ENCODE peak calls at places on chromosomes 6 and 20, in four cellular contexts. K is hepatocyte, C is mammary epithelial cell, E is H1. I is an unnamed sample.
A peak's percentile ranks its signal among the peaks of the same experiment; 100 is the strongest.

GRCh38 chr20:1979116-1979778 is 14.6 kb downstream of the PDYN start:
- DNase-seq in K (no peak), C (no peak), E (no peak), I (no peak)

GRCh38 chr6:69673298-69673697 is 123.5 kb downstream of the LMBRD1 start:
- DNase-seq in K (peak; percentile 21), C (no peak), E (no peak), I (no peak)

GRCh38 chr6:90940812-90941481 is 354.1 kb upstream of the MAP3K7 start:
- DNase-seq in K (peak; percentile 65), C (peak; percentile 67), E (no peak), I (peak; percentile 42)

GRCh38 chr6:87700729-87701675 is 1.0 kb downstream of the AKIRIN2 start:
- DNase-seq in K (peak; percentile 71), C (peak; percentile 79), E (no peak), I (peak; percentile 43)

GRCh38 chr20:19947611-19948264 is 69.4 kb upstream of the NAA20 start:
- DNase-seq in K (peak; percentile 44), C (peak; percentile 33), E (no peak), I (no peak)

GRCh38 chr6:89566011-89566775 is 72.4 kb downstream of the LYRM2 start:
- DNase-seq in K (no peak), C (no peak), E (no peak), I (no peak)

GRCh38 chr6:105087571-105088211 is 92.1 kb downstream of the POPDC3 start:
- DNase-seq in K (peak; percentile 76), C (peak; percentile 35), E (no peak), I (peak; percentile 75)

GRCh38 chr6:156791261-156791850 is 14.2 kb downstream of the ARID1B start:
- DNase-seq in K (peak; percentile 59), C (peak; percentile 67), E (no peak), I (no peak)

GRCh38 chr6:13517116-13517515 is 29.7 kb upstream of the GFOD1 start:
- DNase-seq in K (no peak), C (peak; percentile 44), E (no peak), I (peak; percentile 97)

GRCh38 chr20:63495771-63496403 is 3.0 kb downstream of the EEF1A2 start:
- DNase-seq in K (peak; percentile 84), C (peak; percentile 35), E (no peak), I (no peak)

GRCh38 chr20:56373942-56374341 is 15.2 kb downstream of the FAM210B start:
- DNase-seq in K (peak; percentile 62), C (peak; percentile 94), E (no peak), I (peak; percentile 71)

GRCh38 chr6:47097092-47097945 is 55.2 kb upstream of the ADGRF1 start:
- DNase-seq in K (peak; percentile 87), C (peak; percentile 81), E (no peak), I (peak; percentile 74)

GRCh38 chr6:27720607-27721580 is 191.3 kb downstream of the OR2B2 start:
- DNase-seq in K (peak; percentile 18), C (peak; percentile 73), E (peak; percentile 84), I (peak; percentile 57)

DNA sequence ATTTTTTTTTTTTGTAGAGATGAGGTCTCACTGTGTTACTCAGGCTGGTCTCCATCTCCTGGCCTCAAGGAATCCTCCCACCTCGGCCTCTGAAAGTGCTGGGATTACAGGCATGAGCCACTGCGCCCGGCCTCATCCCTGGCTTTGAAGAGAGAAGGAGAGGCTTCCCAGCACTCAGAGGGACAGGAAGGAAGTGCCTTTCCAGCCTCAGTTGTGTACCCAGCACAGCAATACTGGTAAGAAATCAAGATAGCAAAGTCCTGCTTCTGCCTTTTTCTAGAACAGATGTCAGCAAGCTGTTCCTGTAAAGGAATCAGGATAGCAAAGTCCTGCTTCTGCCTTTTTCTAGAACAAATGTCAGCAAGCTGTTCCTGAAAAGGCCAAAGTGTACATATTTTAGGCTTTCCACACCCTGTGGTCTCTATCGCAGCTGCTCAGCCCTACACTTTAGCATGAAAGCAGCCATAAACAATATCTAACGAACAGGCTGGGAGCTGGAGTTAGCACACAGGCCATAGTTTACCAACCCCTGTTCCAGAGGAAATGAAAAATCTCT is 6.3 kb upstream of the PLTP start:
- DNase-seq in K (peak; percentile 51), C (no peak), E (no peak), I (no peak)
- H2AFZ ChIP-seq in K (no peak overlapping the region), C (no peak overlapping the region), E (no peak overlapping the region), I (no peak overlapping the region)

GRCh38 chr6:158041370-158041769 is 59.7 kb downstream of the SYNJ2 start:
- DNase-seq in K (no peak), C (peak; percentile 59), E (no peak), I (no peak)

GRCh38 chr6:158040804-158041347 is 59.2 kb downstream of the SYNJ2 start:
- DNase-seq in K (peak; percentile 5), C (no peak), E (no peak), I (no peak)

GRCh38 chr6:158043008-158043407 is 61.3 kb downstream of the SYNJ2 start:
- DNase-seq in K (no peak), C (no peak), E (no peak), I (no peak)

GRCh38 chr6:158041788-158042187 is 60.1 kb downstream of the SYNJ2 start:
- DNase-seq in K (no peak), C (no peak), E (no peak), I (no peak)

GRCh38 chr6:158042245-158042798 is 60.7 kb downstream of the SYNJ2 start:
- DNase-seq in K (peak; percentile 84), C (peak; percentile 82), E (no peak), I (peak; percentile 71)
- H3K27ac ChIP-seq in K (peak overlapping the region; percentile 93), C (peak overlapping the region; percentile 41), E (no peak overlapping the region), I (peak overlapping the region; percentile 90)

GRCh38 chr20:46512943-46513844 is at the start of gene ZNF334:
- DNase-seq in K (peak; percentile 90), C (peak; percentile 9), E (peak; percentile 62), I (no peak)
- TF ChIP-seq EZH2 in K (no peak), C (no peak), E (no peak), I (no peak)

GRCh38 chr20:10113746-10114145 is 79.0 kb downstream of the ANKEF1 start:
- DNase-seq in K (no peak), C (peak; percentile 54), E (no peak), I (no peak)
- H2AFZ ChIP-seq in K (no peak overlapping the region), C (no peak overlapping the region), E (no peak overlapping the region), I (no peak overlapping the region)

DNA sequence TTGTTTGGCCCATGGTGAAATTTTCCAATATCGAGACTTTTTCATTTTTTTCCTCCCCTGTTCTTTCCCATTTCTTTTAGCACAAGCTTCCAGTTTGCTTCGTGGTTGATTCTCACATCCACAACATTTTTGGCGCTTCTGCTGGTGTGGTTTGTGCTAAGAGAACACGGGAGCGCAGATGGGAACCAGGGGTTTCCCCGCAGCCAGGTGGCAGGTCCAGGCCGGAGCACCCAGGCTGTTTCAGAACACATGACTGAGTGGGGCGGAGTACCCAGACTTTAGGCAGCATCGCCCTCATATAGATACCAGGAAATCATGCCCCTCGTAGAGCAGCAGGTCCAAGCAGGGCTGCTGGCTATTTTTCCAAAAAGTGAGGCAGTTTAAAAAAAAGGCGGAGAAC is 58.0 kb downstream of the SYTL3 start:
- DNase-seq in K (peak; percentile 57), C (peak; percentile 84), E (no peak), I (no peak)
- H3K27ac ChIP-seq in K (peak overlapping the region; percentile 94), C (peak overlapping the region; percentile 52), E (no peak overlapping the region), I (peak overlapping the region; percentile 94)

GRCh38 chr6:113650610-113650979 is 206.6 kb upstream of the MARCKS start:
- DNase-seq in K (no peak), C (no peak), E (no peak), I (no peak)
- TF ChIP-seq EZH2 in K (no peak), C (no peak), E (no peak), I (no peak)

GRCh38 chr20:50237349-50237748 is 46.7 kb downstream of the CEBPB start:
- DNase-seq in K (no peak), C (peak; percentile 88), E (no peak), I (peak; percentile 96)
- H2AFZ ChIP-seq in K (no peak overlapping the region), C (peak overlapping the region; percentile 11), E (no peak overlapping the region), I (no peak overlapping the region)

GRCh38 chr6:118207947-118208346 is 300.9 kb downstream of the SLC35F1 start:
- DNase-seq in K (no peak), C (no peak), E (no peak), I (no peak)
- H3K27ac ChIP-seq in K (no peak overlapping the region), C (no peak overlapping the region), E (no peak overlapping the region), I (no peak overlapping the region)

I was measured in PC-9.